ENCODE peak calls at places on chromosomes 11 and 22, in four cellular contexts. I is SK-N-SH, U is mucosa of descending colon, D is AG09309. K is an unnamed sample.

GRCh38 chr22:37212174-37212906 is at the start of gene SSTR3:
- DNase-seq in U (no peak), D (no peak), I (peak), K (no peak)

GRCh38 chr11:11981840-11982239 is 26.6 kb downstream of the DKK3 start:
- DNase-seq in I (no peak), D (no peak), U (no peak), K (no peak)

GRCh38 chr22:26322179-26322905 is 106.7 kb upstream of the ASPHD2 start:
- DNase-seq in I (no peak), D (peak), U (no peak), K (no peak)

GRCh38 chr11:86041975-86042378 is 26.9 kb downstream of the PICALM start:
- DNase-seq in D (peak), I (peak), U (no peak), K (peak)

GRCh38 chr11:102157219-102157618 is 47.0 kb downstream of the YAP1 start:
- DNase-seq in D (no peak), U (peak), I (no peak), K (no peak)

GRCh38 chr11:9139628-9140357 is 48.4 kb upstream of the SCUBE2 start:
- DNase-seq in U (no peak), I (no peak), D (no peak), K (no peak)

GRCh38 chr11:8059030-8059429 is 22.0 kb upstream of the TUB start:
- DNase-seq in D (no peak), U (no peak), I (no peak), K (no peak)

GRCh38 chr22:50513175-50513574 is 5.2 kb downstream of the NCAPH2 start:
- DNase-seq in D (no peak), U (no peak), I (no peak), K (no peak)

GRCh38 chr11:96052921-96053631 is 129.2 kb upstream of the MTMR2 start:
- DNase-seq in D (no peak), U (no peak), I (no peak), K (no peak)

GRCh38 chr11:13009921-13010736 is 1.0 kb downstream of the RASSF10 start:
- DNase-seq in I (peak), U (peak), D (no peak), K (no peak)

GRCh38 chr11:19931141-19931767 is 218.6 kb downstream of the NAV2 start:
- DNase-seq in D (no peak), U (no peak), I (peak), K (no peak)
- H3K4me3 ChIP-seq in D (peak), U (no peak), I (peak), K (no peak)

GRCh38 chr22:42286205-42286604 is 15.8 kb upstream of the TCF20 start:
- DNase-seq in D (no peak), U (no peak), I (no peak), K (peak)
- H3K4me3 ChIP-seq in D (no peak), U (no peak), I (no peak), K (no peak)

DNA sequence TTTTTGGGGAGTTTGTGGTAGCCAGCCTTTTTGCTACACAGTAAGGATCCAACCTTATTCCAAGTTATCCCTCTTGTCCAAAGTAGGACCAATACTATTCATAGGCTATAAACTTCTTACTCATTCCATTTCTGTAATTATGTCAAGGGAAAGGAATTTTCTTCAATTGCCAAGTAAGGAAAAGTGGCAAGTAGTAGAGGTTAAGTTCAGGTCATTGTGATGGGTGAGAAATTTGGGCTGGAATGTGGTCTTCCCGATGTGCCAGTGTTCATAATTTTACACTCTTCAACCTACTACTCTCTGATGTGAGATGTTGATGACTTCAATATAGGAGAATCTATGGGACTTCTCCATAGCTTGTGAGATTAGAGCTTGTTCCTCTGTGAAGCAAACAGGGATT is 648.8 kb downstream of the METTL15 start:
- DNase-seq in D (peak), U (no peak), I (no peak), K (no peak)
- H3K4me3 ChIP-seq in D (no peak), U (no peak), I (no peak), K (no peak)

DNA sequence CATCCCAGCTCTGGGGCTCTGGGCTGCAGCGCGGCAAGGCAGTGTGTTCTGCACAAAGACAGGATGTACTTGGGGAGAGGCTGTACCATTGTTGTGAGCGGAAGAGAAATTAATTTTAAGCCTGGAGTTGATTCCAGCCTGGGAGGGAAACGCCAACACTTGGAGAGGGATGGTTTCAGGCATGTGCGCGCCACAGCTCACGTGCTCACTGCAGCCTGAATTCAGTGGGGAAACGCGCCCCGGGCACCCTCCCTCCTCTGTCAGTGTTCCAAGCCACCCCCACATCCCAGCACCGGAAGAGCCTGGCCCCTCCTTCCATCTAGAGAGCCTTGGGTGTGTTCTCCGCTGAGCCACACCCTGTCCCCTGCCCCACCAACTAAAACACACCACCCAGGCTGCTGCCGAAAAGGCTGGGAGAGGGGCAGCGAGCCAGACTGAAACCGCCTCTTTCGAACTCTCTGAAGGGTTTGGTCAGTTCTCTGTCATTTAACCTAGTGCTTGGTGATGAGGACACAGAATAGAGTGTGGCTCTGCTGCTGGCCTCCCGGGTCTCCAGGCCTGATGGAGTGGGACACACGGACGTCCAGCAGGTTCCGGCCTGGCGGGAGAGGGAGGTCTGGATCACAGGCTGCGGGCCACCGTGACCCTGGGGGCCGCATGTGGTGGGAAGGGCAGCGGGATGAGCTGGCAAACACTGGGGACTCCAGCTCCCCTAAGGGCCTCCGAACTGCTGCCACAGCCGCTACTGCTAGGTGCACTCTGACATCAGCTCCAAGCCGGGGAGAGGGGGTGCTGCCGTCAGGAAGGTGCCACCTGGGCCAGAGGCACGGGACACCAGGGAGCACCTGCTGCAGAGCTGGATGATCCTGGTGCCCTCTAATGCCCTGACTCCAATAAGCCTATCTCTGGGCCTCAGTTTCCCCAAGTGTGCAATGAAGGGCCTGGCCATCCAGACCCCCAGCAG is 230.8 kb downstream of the CTTN start:
- DNase-seq in U (peak), D (no peak), I (peak), K (no peak)
- H3K4me3 ChIP-seq in U (no peak), D (no peak), I (no peak), K (no peak)

DNA sequence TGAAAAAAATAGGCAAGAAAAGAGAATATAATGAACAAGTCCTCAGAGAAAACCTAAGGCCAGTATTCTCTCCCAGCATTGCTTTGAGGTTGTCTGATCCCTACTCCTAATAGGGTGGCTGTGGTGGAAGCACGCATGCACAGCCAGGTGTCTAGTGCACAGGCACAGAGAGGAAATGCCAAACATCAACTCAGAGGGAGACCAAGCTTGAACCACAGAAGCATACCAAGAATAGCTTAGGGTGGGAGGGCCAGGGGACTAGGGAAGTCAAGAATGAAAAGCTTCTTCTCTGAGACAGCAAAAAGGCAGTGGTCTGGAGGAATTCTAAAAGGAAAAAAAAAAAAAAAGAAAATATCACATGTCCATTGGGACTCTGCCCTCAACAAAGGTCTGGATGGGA is 244.1 kb upstream of the API5 start:
- DNase-seq in U (no peak), D (no peak), I (no peak), K (no peak)
- H3K4me3 ChIP-seq in U (no peak), D (no peak), I (no peak), K (no peak)

GRCh38 chr11:60844045-60844869 is 2.3 kb downstream of the CCDC86 start:
- DNase-seq in D (no peak), I (no peak), U (no peak), K (no peak)
- H3K4me3 ChIP-seq in D (peak), I (peak), U (no peak), K (peak)

GRCh38 chr11:37333345-37333744 is 735.3 kb upstream of the RAG2 start:
- DNase-seq in U (no peak), I (peak), D (no peak), K (no peak)
- H3K4me3 ChIP-seq in U (no peak), I (no peak), D (no peak), K (no peak)